ENCODE peak calls at places on chromosomes 3 and 15, in seven cellular contexts. One of them, this sample, is unnamed.

GRCh38 chr15:75347222-75348033 is 589 bp downstream of the NEIL1 start:
- DNase-seq in mucosa of gallbladder: peak
- DNase-seq in fibroblast of mammary gland: no peak
- DNase-seq in fibroblast of lung: peak
- DNase-seq in heart left ventricle: peak
- DNase-seq in naive B cell: peak
- DNase-seq in Panc1: no peak
- DNase-seq in this sample: peak

GRCh38 chr3:30544811-30545210 is 61.6 kb upstream of the TGFBR2 start:
- DNase-seq in mucosa of gallbladder: no peak
- DNase-seq in fibroblast of mammary gland: peak
- DNase-seq in fibroblast of lung: peak
- DNase-seq in heart left ventricle: no peak
- DNase-seq in naive B cell: no peak
- DNase-seq in Panc1: peak
- DNase-seq in this sample: peak

GRCh38 chr3:113242091-113242581 is 30.8 kb downstream of the BOC start:
- DNase-seq in mucosa of gallbladder: no peak
- DNase-seq in fibroblast of mammary gland: peak
- DNase-seq in fibroblast of lung: no peak
- DNase-seq in heart left ventricle: no peak
- DNase-seq in naive B cell: no peak
- DNase-seq in Panc1: no peak
- DNase-seq in this sample: no peak

GRCh38 chr3:16828815-16829214 is 55.9 kb upstream of the PLCL2 start:
- DNase-seq in mucosa of gallbladder: peak
- DNase-seq in fibroblast of mammary gland: peak
- DNase-seq in fibroblast of lung: peak
- DNase-seq in heart left ventricle: no peak
- DNase-seq in naive B cell: no peak
- DNase-seq in Panc1: no peak
- DNase-seq in this sample: peak

GRCh38 chr3:188152660-188153497 is 1.1 kb upstream of the LPP start:
- DNase-seq in mucosa of gallbladder: peak
- DNase-seq in fibroblast of mammary gland: peak
- DNase-seq in fibroblast of lung: peak
- DNase-seq in heart left ventricle: peak
- DNase-seq in naive B cell: peak
- DNase-seq in Panc1: no peak
- DNase-seq in this sample: peak

GRCh38 chr15:47422901-47423300 is 294.4 kb upstream of the SEMA6D start:
- DNase-seq in mucosa of gallbladder: no peak
- DNase-seq in fibroblast of mammary gland: peak
- DNase-seq in fibroblast of lung: peak
- DNase-seq in heart left ventricle: no peak
- DNase-seq in naive B cell: no peak
- DNase-seq in Panc1: no peak
- DNase-seq in this sample: peak

GRCh38 chr15:57302640-57303257 is 73.6 kb upstream of the CGNL1 start:
- DNase-seq in mucosa of gallbladder: no peak
- DNase-seq in fibroblast of mammary gland: no peak
- DNase-seq in fibroblast of lung: no peak
- DNase-seq in heart left ventricle: no peak
- DNase-seq in naive B cell: no peak
- DNase-seq in Panc1: no peak
- DNase-seq in this sample: no peak

GRCh38 chr3:42149537-42150426 is 58.6 kb downstream of the TRAK1 start:
- DNase-seq in mucosa of gallbladder: peak
- DNase-seq in fibroblast of mammary gland: no peak
- DNase-seq in fibroblast of lung: no peak
- DNase-seq in heart left ventricle: no peak
- DNase-seq in naive B cell: no peak
- DNase-seq in Panc1: no peak
- DNase-seq in this sample: no peak

GRCh38 chr3:73784647-73785420 is 160.1 kb upstream of the PDZRN3 start:
- DNase-seq in mucosa of gallbladder: no peak
- DNase-seq in fibroblast of mammary gland: peak
- DNase-seq in fibroblast of lung: peak
- DNase-seq in heart left ventricle: no peak
- DNase-seq in naive B cell: no peak
- DNase-seq in Panc1: no peak
- DNase-seq in this sample: peak

This sample was measured in choroid plexus epithelial cell.